ENCODE peak calls at places on chromosomes 16 and 17, in eight cellular contexts. One of them, this sample, is unnamed.

GRCh38 chr16:72673118-72673517 is 374.8 kb downstream of the ZFHX3 start:
- DNase-seq in HL-60: no peak
- DNase-seq in A549: peak; percentile 24
- DNase-seq in GM23338: peak; percentile 23
- DNase-seq in HepG2: no peak
- DNase-seq in HCT116: no peak
- DNase-seq in K562: no peak
- DNase-seq in SK-N-SH: no peak
- DNase-seq in this sample: no peak

GRCh38 chr17:1053661-1054360 is 56.9 kb downstream of the TIMM22 start:
- DNase-seq in HL-60: no peak
- DNase-seq in A549: no peak
- DNase-seq in GM23338: no peak
- DNase-seq in HepG2: no peak
- DNase-seq in HCT116: no peak
- DNase-seq in K562: no peak
- DNase-seq in SK-N-SH: no peak
- DNase-seq in this sample: no peak

GRCh38 chr16:70610273-70611223 is 35.8 kb upstream of the IL34 start:
- DNase-seq in HL-60: no peak
- DNase-seq in A549: no peak
- DNase-seq in GM23338: no peak
- DNase-seq in HepG2: no peak
- DNase-seq in HCT116: no peak
- DNase-seq in K562: peak; percentile 10
- DNase-seq in SK-N-SH: no peak
- DNase-seq in this sample: no peak

GRCh38 chr17:43467981-43468541 is 15.7 kb upstream of the DHX8 start:
- DNase-seq in HL-60: no peak
- DNase-seq in A549: no peak
- DNase-seq in GM23338: no peak
- DNase-seq in HepG2: no peak
- DNase-seq in HCT116: no peak
- DNase-seq in K562: no peak
- DNase-seq in SK-N-SH: no peak
- DNase-seq in this sample: no peak

GRCh38 chr16:2716101-2716885 is 3.7 kb downstream of the PRSS27 start:
- DNase-seq in HL-60: no peak
- DNase-seq in A549: no peak
- DNase-seq in GM23338: no peak
- DNase-seq in HepG2: no peak
- DNase-seq in HCT116: no peak
- DNase-seq in K562: no peak
- DNase-seq in SK-N-SH: no peak
- DNase-seq in this sample: no peak

GRCh38 chr16:29680180-29680598 is 1.2 kb downstream of the QPRT start:
- DNase-seq in HL-60: no peak
- DNase-seq in A549: no peak
- DNase-seq in GM23338: peak; percentile 57
- DNase-seq in HepG2: peak; percentile 75
- DNase-seq in HCT116: no peak
- DNase-seq in K562: no peak
- DNase-seq in SK-N-SH: no peak
- DNase-seq in this sample: no peak

GRCh38 chr16:81130126-81130525 is 33.9 kb upstream of the GCSH start:
- DNase-seq in HL-60: no peak
- DNase-seq in A549: no peak
- DNase-seq in GM23338: no peak
- DNase-seq in HepG2: no peak
- DNase-seq in HCT116: no peak
- DNase-seq in K562: no peak
- DNase-seq in SK-N-SH: no peak
- DNase-seq in this sample: no peak

GRCh38 chr17:1076299-1076981 is 79.5 kb downstream of the TIMM22 start:
- DNase-seq in HL-60: no peak
- DNase-seq in A549: no peak
- DNase-seq in GM23338: no peak
- DNase-seq in HepG2: no peak
- DNase-seq in HCT116: no peak
- DNase-seq in K562: no peak
- DNase-seq in SK-N-SH: no peak
- DNase-seq in this sample: no peak

GRCh38 chr17:9725575-9725974 is 65.8 kb downstream of the DHRS7C start:
- DNase-seq in HL-60: no peak
- DNase-seq in A549: peak; percentile 19
- DNase-seq in GM23338: no peak
- DNase-seq in HepG2: peak; percentile 20
- DNase-seq in HCT116: no peak
- DNase-seq in K562: no peak
- DNase-seq in SK-N-SH: no peak
- DNase-seq in this sample: no peak

GRCh38 chr16:50547944-50548658 is at the start of gene NKD1:
- DNase-seq in HL-60: peak; percentile 26
- DNase-seq in A549: peak; percentile 30
- DNase-seq in GM23338: peak; percentile 80
- DNase-seq in HepG2: peak; percentile 84
- DNase-seq in HCT116: peak; percentile 12
- DNase-seq in K562: peak; percentile 95
- DNase-seq in SK-N-SH: peak; percentile 97
- DNase-seq in this sample: no peak

GRCh38 chr17:33968350-33969044 is 286.6 kb upstream of the CCL2 start:
- DNase-seq in HL-60: peak; percentile 34
- DNase-seq in A549: peak; percentile 18
- DNase-seq in GM23338: peak; percentile 34
- DNase-seq in HepG2: no peak
- DNase-seq in HCT116: no peak
- DNase-seq in K562: peak; percentile 43
- DNase-seq in SK-N-SH: no peak
- DNase-seq in this sample: no peak

GRCh38 chr16:1152123-1152638 is 725 bp upstream of the CACNA1H start:
- DNase-seq in HL-60: no peak
- DNase-seq in A549: no peak
- DNase-seq in GM23338: peak; percentile 67
- DNase-seq in HepG2: no peak
- DNase-seq in HCT116: no peak
- DNase-seq in K562: no peak
- DNase-seq in SK-N-SH: no peak
- DNase-seq in this sample: no peak

GRCh38 chr16:89531821-89532526 is 23.8 kb downstream of the SPG7 start:
- DNase-seq in HL-60: no peak
- DNase-seq in A549: no peak
- DNase-seq in GM23338: no peak
- DNase-seq in HepG2: no peak
- DNase-seq in HCT116: no peak
- DNase-seq in K562: no peak
- DNase-seq in SK-N-SH: no peak
- DNase-seq in this sample: no peak

GRCh38 chr16:31242197-31242596 is 17.6 kb upstream of the ITGAM start:
- DNase-seq in HL-60: peak; percentile 7
- DNase-seq in A549: no peak
- DNase-seq in GM23338: no peak
- DNase-seq in HepG2: no peak
- DNase-seq in HCT116: no peak
- DNase-seq in K562: peak; percentile 2
- DNase-seq in SK-N-SH: no peak
- DNase-seq in this sample: no peak

GRCh38 chr16:12972246-12972645 is 70.8 kb downstream of the SHISA9 start:
- DNase-seq in HL-60: no peak
- DNase-seq in A549: no peak
- DNase-seq in GM23338: no peak
- DNase-seq in HepG2: no peak
- DNase-seq in HCT116: no peak
- DNase-seq in K562: no peak
- DNase-seq in SK-N-SH: no peak
- DNase-seq in this sample: no peak

GRCh38 chr17:42291136-42291535 is 2.8 kb downstream of the STAT5A start:
- DNase-seq in HL-60: no peak
- DNase-seq in A549: no peak
- DNase-seq in GM23338: no peak
- DNase-seq in HepG2: no peak
- DNase-seq in HCT116: no peak
- DNase-seq in K562: no peak
- DNase-seq in SK-N-SH: no peak
- DNase-seq in this sample: no peak

GRCh38 chr16:15523092-15523541 is 88.7 kb downstream of the BMERB1 start:
- DNase-seq in HL-60: peak; percentile 65
- DNase-seq in A549: peak; percentile 71
- DNase-seq in GM23338: no peak
- DNase-seq in HepG2: peak; percentile 58
- DNase-seq in HCT116: peak; percentile 45
- DNase-seq in K562: no peak
- DNase-seq in SK-N-SH: no peak
- DNase-seq in this sample: no peak

GRCh38 chr16:35735403-35736251 is 2276.2 kb downstream of the TP53TG3F start:
- DNase-seq in HL-60: no peak
- DNase-seq in A549: no peak
- DNase-seq in GM23338: no peak
- DNase-seq in HepG2: no peak
- DNase-seq in HCT116: no peak
- DNase-seq in K562: no peak
- DNase-seq in SK-N-SH: no peak
- DNase-seq in this sample: no peak

GRCh38 chr17:49730787-49731441 is 23.1 kb upstream of the SLC35B1 start:
- DNase-seq in HL-60: no peak
- DNase-seq in A549: no peak
- DNase-seq in GM23338: no peak
- DNase-seq in HepG2: no peak
- DNase-seq in HCT116: no peak
- DNase-seq in K562: no peak
- DNase-seq in SK-N-SH: no peak
- DNase-seq in this sample: no peak

GRCh38 chr17:44901323-44901965 is 2.2 kb upstream of the EFTUD2 start:
- DNase-seq in HL-60: peak; percentile 34
- DNase-seq in A549: peak; percentile 62
- DNase-seq in GM23338: no peak
- DNase-seq in HepG2: no peak
- DNase-seq in HCT116: no peak
- DNase-seq in K562: no peak
- DNase-seq in SK-N-SH: no peak
- DNase-seq in this sample: no peak

GRCh38 chr16:1620391-1620790 is 8.2 kb downstream of the CRAMP1 start:
- DNase-seq in HL-60: no peak
- DNase-seq in A549: no peak
- DNase-seq in GM23338: no peak
- DNase-seq in HepG2: no peak
- DNase-seq in HCT116: no peak
- DNase-seq in K562: no peak
- DNase-seq in SK-N-SH: no peak
- DNase-seq in this sample: no peak

GRCh38 chr17:42253601-42254000 is 22.6 kb downstream of the STAT5B start:
- DNase-seq in HL-60: no peak
- DNase-seq in A549: no peak
- DNase-seq in GM23338: no peak
- DNase-seq in HepG2: no peak
- DNase-seq in HCT116: no peak
- DNase-seq in K562: no peak
- DNase-seq in SK-N-SH: no peak
- DNase-seq in this sample: no peak

GRCh38 chr16:4813251-4814003 is 11.0 kb upstream of the ROGDI start:
- DNase-seq in HL-60: no peak
- DNase-seq in A549: no peak
- DNase-seq in GM23338: no peak
- DNase-seq in HepG2: no peak
- DNase-seq in HCT116: no peak
- DNase-seq in K562: no peak
- DNase-seq in SK-N-SH: no peak
- DNase-seq in this sample: no peak

GRCh38 chr17:4914009-4914408 is 11.1 kb upstream of the CHRNE start:
- DNase-seq in HL-60: no peak
- DNase-seq in A549: no peak
- DNase-seq in GM23338: no peak
- DNase-seq in HepG2: peak; percentile 63
- DNase-seq in HCT116: no peak
- DNase-seq in K562: no peak
- DNase-seq in SK-N-SH: no peak
- DNase-seq in this sample: no peak
- TF ChIP-seq REST in HL-60: no peak
- TF ChIP-seq REST in A549: no peak
- TF ChIP-seq REST in GM23338: no peak
- TF ChIP-seq REST in HepG2: no peak
- TF ChIP-seq REST in HCT116: no peak
- TF ChIP-seq REST in K562: no peak
- TF ChIP-seq REST in SK-N-SH: no peak
- TF ChIP-seq REST in this sample: no peak

DNA sequence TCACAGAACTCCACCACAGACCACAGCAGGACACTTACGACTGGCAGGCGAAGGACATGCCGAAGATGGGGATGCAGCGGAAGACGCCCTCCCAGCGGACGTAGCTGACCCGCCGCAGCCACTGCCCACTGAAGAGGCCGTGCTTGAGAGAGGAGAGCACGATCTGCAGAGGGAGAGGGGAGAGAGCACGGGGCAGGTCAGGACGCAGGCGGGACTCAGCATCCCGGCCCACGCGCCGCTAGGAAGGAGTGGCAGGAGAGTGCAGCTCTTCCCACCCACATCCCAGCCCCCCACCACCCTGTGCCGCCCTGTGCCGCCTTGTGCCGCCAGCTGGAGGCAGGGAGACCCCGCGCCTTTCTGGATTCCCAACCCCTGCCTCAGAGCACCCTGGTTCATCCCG is 14.5 kb downstream of the SLC38A10 start:
- DNase-seq in HL-60: no peak
- DNase-seq in A549: no peak
- DNase-seq in GM23338: no peak
- DNase-seq in HepG2: no peak
- DNase-seq in HCT116: no peak
- DNase-seq in K562: no peak
- DNase-seq in SK-N-SH: no peak
- DNase-seq in this sample: no peak
- TF ChIP-seq REST in HL-60: no peak
- TF ChIP-seq REST in A549: no peak
- TF ChIP-seq REST in GM23338: no peak
- TF ChIP-seq REST in HepG2: no peak
- TF ChIP-seq REST in HCT116: no peak
- TF ChIP-seq REST in K562: no peak
- TF ChIP-seq REST in SK-N-SH: no peak
- TF ChIP-seq REST in this sample: no peak

GRCh38 chr16:83977056-83977815 is 9.2 kb downstream of the NECAB2 start:
- DNase-seq in HL-60: no peak
- DNase-seq in A549: no peak
- DNase-seq in GM23338: no peak
- DNase-seq in HepG2: no peak
- DNase-seq in HCT116: no peak
- DNase-seq in K562: no peak
- DNase-seq in SK-N-SH: no peak
- DNase-seq in this sample: no peak
- TF ChIP-seq REST in HL-60: no peak
- TF ChIP-seq REST in A549: no peak
- TF ChIP-seq REST in GM23338: no peak
- TF ChIP-seq REST in HepG2: no peak
- TF ChIP-seq REST in HCT116: no peak
- TF ChIP-seq REST in K562: no peak
- TF ChIP-seq REST in SK-N-SH: no peak
- TF ChIP-seq REST in this sample: no peak

DNA sequence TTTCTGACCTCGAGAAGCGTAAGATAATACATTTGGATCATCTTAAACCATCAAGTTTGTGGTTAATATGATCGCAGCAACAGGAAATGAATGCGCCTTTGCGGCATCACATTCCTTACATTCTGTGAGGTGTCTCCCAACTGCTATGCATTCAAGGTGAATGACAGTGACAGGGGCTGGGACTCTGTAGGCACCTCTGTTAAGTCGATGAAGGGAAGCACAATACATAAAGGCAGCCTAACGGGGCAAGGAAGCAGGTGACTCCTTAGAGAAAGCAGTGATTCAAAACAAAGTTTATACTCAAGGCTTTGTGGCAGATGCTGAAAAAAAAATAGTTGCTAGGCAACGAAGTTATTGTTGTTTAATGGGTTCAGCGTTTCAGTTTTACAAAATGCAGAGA is 21.6 kb upstream of the EVPL start:
- DNase-seq in HL-60: no peak
- DNase-seq in A549: no peak
- DNase-seq in GM23338: peak; percentile 61
- DNase-seq in HepG2: no peak
- DNase-seq in HCT116: no peak
- DNase-seq in K562: no peak
- DNase-seq in SK-N-SH: no peak
- DNase-seq in this sample: no peak
- TF ChIP-seq REST in HL-60: no peak
- TF ChIP-seq REST in A549: no peak
- TF ChIP-seq REST in GM23338: no peak
- TF ChIP-seq REST in HepG2: no peak
- TF ChIP-seq REST in HCT116: no peak
- TF ChIP-seq REST in K562: no peak
- TF ChIP-seq REST in SK-N-SH: no peak
- TF ChIP-seq REST in this sample: no peak

This sample was measured in Panc1.